ENCODE peak calls at places on chromosome 19, in ten cellular contexts. R, Z, H, N, Q, M, K, O, X and L are unnamed samples.

GRCh38 chr19:3589949-3590348 is 4.7 kb downstream of the GIPC3 start:
- DNase-seq in R (no peak), K (no peak), X (no peak), H (no peak), O (no peak), Z (no peak), Q (no peak), N (no peak), M (no peak), L (no peak)

GRCh38 chr19:23404676-23405075 is 9.4 kb upstream of the ZNF91 start:
- DNase-seq in X (no peak), O (no peak), R (no peak), Q (no peak), N (no peak), Z (no peak), H (no peak), M (no peak), K (no peak), L (no peak)

GRCh38 chr19:34193439-34193838 is 21.1 kb downstream of the LSM14A start:
- DNase-seq in Z (no peak), Q (no peak), H (no peak), X (no peak), O (no peak), M (no peak), R (no peak), K (no peak), N (no peak), L (peak)

GRCh38 chr19:1102407-1103106 is 1.2 kb upstream of the GPX4 start:
- DNase-seq in R (no peak), N (no peak), X (no peak), O (peak), Z (peak), Q (peak), M (peak), K (peak), H (no peak), L (no peak)

GRCh38 chr19:13729859-13730258 is 34.5 kb upstream of the MRI1 start:
- DNase-seq in M (no peak), Q (no peak), K (no peak), Z (no peak), H (no peak), N (no peak), R (no peak), X (no peak), O (peak), L (no peak)

GRCh38 chr19:3985643-3986259 is 488 bp upstream of the EEF2 start:
- DNase-seq in K (no peak), X (no peak), M (no peak), Q (no peak), Z (no peak), H (no peak), R (no peak), N (peak), O (no peak), L (no peak)

GRCh38 chr19:48918801-48919247 is 14.7 kb upstream of the DHDH start:
- DNase-seq in R (no peak), Z (no peak), X (no peak), H (peak), N (peak), Q (no peak), M (peak), K (peak), O (no peak), L (peak)

GRCh38 chr19:52679598-52679997 is 41.4 kb upstream of the ZNF83 start:
- DNase-seq in R (no peak), X (no peak), K (no peak), N (no peak), M (no peak), O (no peak), Z (no peak), Q (no peak), H (no peak), L (no peak)

GRCh38 chr19:36838784-36839324 is 667 bp upstream of the ZNF790 start:
- DNase-seq in Z (no peak), O (no peak), X (no peak), K (no peak), Q (no peak), R (no peak), N (no peak), H (no peak), M (no peak), L (no peak)

GRCh38 chr19:5128932-5129389 is 160.0 kb downstream of the KDM4B start:
- DNase-seq in R (no peak), N (peak), Q (no peak), H (peak), M (peak), K (peak), Z (no peak), X (no peak), O (peak), L (no peak)

GRCh38 chr19:35673121-35673804 is 6.9 kb downstream of the UPK1A start:
- DNase-seq in N (peak), K (peak), Z (no peak), R (no peak), H (no peak), O (peak), M (peak), Q (peak), X (no peak), L (peak)